ENCODE peak calls at places on chromosome 6, in nine cellular contexts. C is NCI-H1436, E is keratinocyte, N is A172, D is T follicular helper cell, P is germinal center, L is EH, Z is left ventricle myocardium inferior, F is LoVo. O is an unnamed sample.

GRCh38 chr6:106334646-106335448 is 9.3 kb upstream of the ATG5 start:
- DNase-seq in C (peak; percentile 15), L (peak; percentile 55), E (no peak), D (peak; percentile 28), P (peak; percentile 67), N (peak; percentile 12), F (peak; percentile 65), Z (no peak), O (peak; percentile 15)

GRCh38 chr6:159451051-159451450 is 242.0 kb downstream of the SOD2 start:
- DNase-seq in N (no peak), Z (no peak), E (no peak), P (no peak), D (no peak), C (no peak), L (peak; percentile 45), F (no peak), O (no peak)

GRCh38 chr6:52389626-52390360 is 27.8 kb downstream of the PAQR8 start:
- DNase-seq in F (peak; percentile 69), E (no peak), C (no peak), P (peak; percentile 20), Z (peak; percentile 19), D (peak; percentile 58), N (peak; percentile 42), L (peak; percentile 69), O (peak; percentile 75)

GRCh38 chr6:1756472-1757129 is 146.9 kb downstream of the FOXC1 start:
- DNase-seq in F (no peak), N (no peak), L (no peak), E (no peak), C (peak; percentile 57), Z (no peak), D (no peak), P (no peak), O (no peak)

GRCh38 chr6:89984926-89985743 is 90.9 kb downstream of the GJA10 start:
- DNase-seq in Z (peak; percentile 89), P (no peak), C (no peak), N (peak; percentile 46), D (no peak), F (no peak), E (no peak), L (peak; percentile 91), O (no peak)

GRCh38 chr6:75855047-75855446 is 106.0 kb downstream of the MYO6 start:
- DNase-seq in F (peak; percentile 6), L (peak; percentile 67), Z (no peak), N (peak; percentile 49), P (no peak), C (peak; percentile 38), D (no peak), E (peak; percentile 4), O (no peak)

GRCh38 chr6:19836799-19837510 is at the start of gene ID4:
- DNase-seq in P (peak; percentile 10), D (no peak), C (peak; percentile 72), E (no peak), F (no peak), Z (peak; percentile 92), N (peak; percentile 61), L (peak; percentile 98), O (no peak)

GRCh38 chr6:148441454-148441911 is 98.8 kb downstream of the SASH1 start:
- DNase-seq in P (no peak), N (peak; percentile 88), L (peak; percentile 86), F (peak; percentile 47), C (no peak), D (no peak), E (peak; percentile 87), Z (no peak), O (no peak)

GRCh38 chr6:142417331-142417750 is 115.5 kb downstream of the ADGRG6 start:
- DNase-seq in Z (no peak), L (no peak), N (no peak), F (no peak), P (no peak), D (no peak), E (no peak), C (no peak), O (no peak)

GRCh38 chr6:90194371-90194841 is 102.2 kb downstream of the BACH2 start:
- DNase-seq in L (peak; percentile 65), E (no peak), F (no peak), P (no peak), C (no peak), Z (no peak), D (no peak), N (peak; percentile 33), O (no peak)

GRCh38 chr6:84731901-84732300 is 32.5 kb downstream of the TBX18 start:
- DNase-seq in N (no peak), E (no peak), C (no peak), P (no peak), Z (no peak), L (no peak), D (no peak), F (no peak), O (no peak)

O was measured in GM06990.